ENCODE peak calls at places on chromosomes 4 and X, in six cellular contexts. J, H, Z, U, X and M are unnamed samples.

GRCh38 chrX:150573702-150574101 is 5.3 kb downstream of the MTM1 start:
- DNase-seq in J (no peak), H (no peak), Z (no peak), U (no peak), X (no peak), M (no peak)

GRCh38 chr4:1234296-1234695 is 14.6 kb downstream of the CTBP1 start:
- DNase-seq in J (no peak), H (peak), Z (no peak), U (no peak), X (no peak), M (no peak)

GRCh38 chr4:102842367-102842766 is 15.0 kb upstream of the UBE2D3 start:
- DNase-seq in J (no peak), H (no peak), Z (no peak), U (no peak), X (no peak), M (no peak)

GRCh38 chrX:22339459-22339858 is 66.7 kb downstream of the CBLL2 start:
- DNase-seq in J (no peak), H (no peak), Z (no peak), U (no peak), X (no peak), M (no peak)

GRCh38 chrX:149831473-149831872 is 49.5 kb upstream of the MAGEA8 start:
- DNase-seq in J (no peak), H (no peak), Z (no peak), U (no peak), X (no peak), M (no peak)

GRCh38 chr4:129929984-129930383 is 834.0 kb downstream of the C4orf33 start:
- DNase-seq in J (no peak), H (no peak), Z (no peak), U (no peak), X (no peak), M (no peak)

GRCh38 chrX:100829730-100830129 is 9.5 kb downstream of the CSTF2 start:
- DNase-seq in J (no peak), H (no peak), Z (no peak), U (peak), X (no peak), M (no peak)

GRCh38 chr4:1196421-1197183 is 24.2 kb upstream of the SPON2 start:
- DNase-seq in J (peak), H (no peak), Z (no peak), U (no peak), X (no peak), M (peak)

GRCh38 chr4:101155859-101156430 is 191.4 kb downstream of the PPP3CA start:
- DNase-seq in J (no peak), H (no peak), Z (no peak), U (no peak), X (no peak), M (no peak)

GRCh38 chr4:146640459-146641061 is 1.9 kb downstream of the POU4F2 start:
- DNase-seq in J (no peak), H (no peak), Z (no peak), U (no peak), X (no peak), M (no peak)

GRCh38 chr4:186404562-186405134 is 138.7 kb downstream of the F11 start:
- DNase-seq in J (no peak), H (no peak), Z (no peak), U (no peak), X (no peak), M (no peak)

GRCh38 chr4:108821056-108821925 is 58.4 kb upstream of the ETNPPL start:
- DNase-seq in J (no peak), H (no peak), Z (no peak), U (no peak), X (no peak), M (no peak)

GRCh38 chrX:56733459-56734046 is 4.5 kb downstream of the NBDY start:
- DNase-seq in J (peak), H (no peak), Z (peak), U (peak), X (peak), M (peak)

GRCh38 chrX:12548746-12549145 is 242.5 kb upstream of the PRPS2 start:
- DNase-seq in J (no peak), H (no peak), Z (no peak), U (peak), X (no peak), M (no peak)

GRCh38 chr4:121950212-121950679 is 1.6 kb downstream of the TRPC3 start:
- DNase-seq in J (peak), H (peak), Z (peak), U (peak), X (peak), M (peak)
- H3K27ac ChIP-seq in J (peak), H (no peak), Z (no peak), U (no peak), X (no peak), M (no peak)

GRCh38 chr4:8442596-8443358 is 2.2 kb downstream of the TRMT44 start:
- DNase-seq in J (no peak), H (no peak), Z (no peak), U (no peak), X (no peak), M (no peak)
- H3K4me3 ChIP-seq in J (no peak), H (no peak), Z (no peak), U (no peak), X (peak), M (no peak)

DNA sequence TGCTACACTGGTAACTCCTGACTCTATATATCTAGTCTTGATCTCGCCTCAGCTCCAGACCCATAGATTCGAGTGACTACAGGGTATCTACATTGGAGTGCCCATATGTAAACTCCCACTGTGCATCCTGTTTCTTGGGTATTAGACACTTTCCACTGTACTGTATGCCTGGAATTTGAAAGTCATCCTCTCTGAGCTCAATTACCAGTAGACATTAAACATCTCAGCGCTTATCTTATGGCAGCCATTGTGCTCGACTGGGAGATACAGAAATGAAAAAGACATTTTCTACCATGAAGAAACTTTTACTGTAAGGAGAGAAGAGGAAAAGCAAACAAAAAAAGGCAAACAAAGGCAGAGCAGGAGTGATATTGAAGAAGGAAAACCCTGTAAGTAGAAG is 151.9 kb upstream of the JADE1 start:
- DNase-seq in J (no peak), H (no peak), Z (no peak), U (no peak), X (no peak), M (no peak)
- H3K27ac ChIP-seq in J (peak), H (no peak), Z (no peak), U (no peak), X (no peak), M (no peak)

DNA sequence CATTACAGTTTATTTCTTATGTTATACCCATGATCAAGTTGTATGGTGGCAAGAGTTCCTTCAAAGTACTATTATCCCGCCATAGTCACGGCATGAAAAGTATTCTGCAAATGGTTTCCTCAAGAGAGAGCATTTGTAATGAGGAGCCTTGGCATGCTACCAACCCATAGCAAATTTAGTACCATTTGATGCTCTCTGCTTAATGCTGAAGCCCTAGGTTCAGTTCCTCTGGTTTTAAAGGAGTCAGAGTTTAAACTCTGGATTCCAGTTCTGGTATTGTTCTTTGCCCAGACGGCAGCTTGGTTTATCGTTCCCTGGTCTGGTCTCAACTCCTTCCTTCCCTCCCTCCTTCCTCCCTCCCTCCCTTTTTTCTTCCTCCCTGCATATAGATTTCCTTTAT is 371.3 kb downstream of the BMPR1B start:
- DNase-seq in J (no peak), H (no peak), Z (no peak), U (peak), X (no peak), M (no peak)
- H3K4me3 ChIP-seq in J (no peak), H (no peak), Z (no peak), U (no peak), X (no peak), M (no peak)

DNA sequence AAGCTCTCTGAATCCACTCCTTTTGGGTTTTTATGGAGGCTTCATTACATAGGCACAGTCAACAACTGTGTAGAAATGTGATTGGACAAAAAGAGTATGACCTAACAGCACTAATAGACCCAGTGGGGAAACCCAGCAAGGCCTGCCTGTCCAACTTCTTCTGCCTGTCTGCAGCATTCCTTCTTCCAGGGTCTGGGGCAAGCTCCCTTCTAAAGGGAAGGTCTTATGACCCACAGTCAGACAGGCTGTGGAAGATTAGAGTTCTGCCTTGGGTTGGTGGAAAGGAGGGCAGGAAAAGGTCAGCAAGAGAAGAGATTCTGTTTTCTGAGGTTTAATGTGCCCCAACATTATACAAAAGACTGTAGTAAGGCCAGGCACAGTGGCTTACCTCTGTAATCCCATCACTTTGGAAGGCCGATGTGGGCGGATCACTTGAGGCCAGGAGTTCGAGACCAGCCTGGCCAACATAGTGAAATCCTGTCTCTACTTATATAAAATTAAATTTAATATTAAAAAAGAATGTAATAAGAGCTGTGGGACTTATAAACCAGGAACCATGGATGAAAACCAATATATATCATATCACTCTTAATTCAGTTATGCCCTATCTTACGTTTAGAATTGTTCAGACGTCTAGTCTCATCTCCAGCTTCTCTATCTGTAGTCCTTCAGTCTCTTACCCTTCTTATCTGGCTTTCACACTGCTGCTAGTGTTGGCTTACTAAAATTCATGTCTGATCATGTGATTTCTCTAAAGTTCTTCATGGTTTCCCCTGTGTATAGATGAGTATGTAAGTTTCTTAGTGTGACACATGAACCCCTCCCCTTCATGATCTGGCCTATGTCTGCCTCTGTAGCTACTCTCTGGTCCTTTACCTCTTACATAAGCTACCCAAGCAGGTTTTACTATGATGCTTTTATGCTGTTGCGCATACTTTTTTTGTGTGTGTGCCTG is 6.2 kb downstream of the CLCN3 start:
- DNase-seq in J (no peak), H (no peak), Z (no peak), U (no peak), X (no peak), M (no peak)
- H3K27ac ChIP-seq in J (no peak), H (peak), Z (no peak), U (no peak), X (no peak), M (no peak)